ENCODE peak calls at places on chromosomes 6 and 20, in nine cellular contexts. V, K, C, L, O, U, Z, R and H are unnamed samples.

GRCh38 chr6:70215460-70215859 is 87.4 kb downstream of the COL9A1 start:
- DNase-seq in V (no peak), K (no peak), C (no peak), L (no peak), O (no peak), U (no peak), Z (no peak), R (no peak), H (no peak)

GRCh38 chr20:10958279-10958678 is 284.5 kb upstream of the JAG1 start:
- DNase-seq in V (no peak), K (no peak), C (no peak), L (no peak), O (no peak), U (no peak), Z (no peak), R (no peak), H (no peak)

GRCh38 chr20:54132612-54133433 is 41.0 kb downstream of the CYP24A1 start:
- DNase-seq in V (peak), K (no peak), C (no peak), L (no peak), O (no peak), U (peak), Z (no peak), R (no peak), H (peak)

GRCh38 chr6:23505021-23505420 is 621.0 kb upstream of the NRSN1 start:
- DNase-seq in V (peak), K (no peak), C (no peak), L (no peak), O (no peak), U (no peak), Z (no peak), R (no peak), H (peak)

GRCh38 chr20:59017493-59018231 is 1.6 kb upstream of the TUBB1 start:
- DNase-seq in V (no peak), K (no peak), C (no peak), L (no peak), O (no peak), U (no peak), Z (no peak), R (no peak), H (no peak)

GRCh38 chr6:54282186-54282585 is 26.1 kb upstream of the TINAG start:
- DNase-seq in V (peak), K (no peak), C (no peak), L (no peak), O (no peak), U (peak), Z (no peak), R (no peak), H (peak)

GRCh38 chr20:6768228-6769185 is 1.0 kb downstream of the BMP2 start:
- DNase-seq in V (peak), K (no peak), C (no peak), L (peak), O (peak), U (no peak), Z (no peak), R (no peak), H (peak)

GRCh38 chr6:96304997-96305396 is 216.6 kb upstream of the UFL1 start:
- DNase-seq in V (no peak), K (no peak), C (no peak), L (no peak), O (no peak), U (no peak), Z (no peak), R (no peak), H (no peak)

GRCh38 chr20:21505810-21506530 is 7.9 kb downstream of the NKX2-2 start:
- DNase-seq in V (peak), K (peak), C (no peak), L (peak), O (peak), U (peak), Z (peak), R (no peak), H (peak)

GRCh38 chr6:47044418-47044817 is 2.3 kb upstream of the ADGRF1 start:
- DNase-seq in V (peak), K (no peak), C (no peak), L (no peak), O (no peak), U (peak), Z (no peak), R (no peak), H (peak)

GRCh38 chr6:36386495-36387439 is 702 bp downstream of the ETV7 start:
- DNase-seq in V (peak), K (no peak), C (no peak), L (no peak), O (no peak), U (peak), Z (peak), R (no peak), H (peak)

GRCh38 chr6:73854998-73855718 is 159.2 kb downstream of the CD109 start:
- DNase-seq in V (peak), K (no peak), C (no peak), L (no peak), O (no peak), U (peak), Z (no peak), R (peak), H (peak)

GRCh38 chr6:45791600-45792168 is 224.0 kb downstream of the CLIC5 start:
- DNase-seq in V (peak), K (no peak), C (no peak), L (no peak), O (no peak), U (peak), Z (no peak), R (no peak), H (peak)

GRCh38 chr6:71289039-71289801 is 609 bp downstream of the OGFRL1 start:
- DNase-seq in V (peak), K (no peak), C (no peak), L (peak), O (no peak), U (peak), Z (peak), R (peak), H (peak)

GRCh38 chr6:70234561-70235236 is 68.2 kb downstream of the COL9A1 start:
- DNase-seq in V (no peak), K (no peak), C (no peak), L (no peak), O (no peak), U (no peak), Z (no peak), R (no peak), H (no peak)

GRCh38 chr6:151059612-151060095 is 180.1 kb upstream of the AKAP12 start:
- DNase-seq in V (no peak), K (no peak), C (no peak), L (no peak), O (no peak), U (no peak), Z (no peak), R (no peak), H (no peak)

GRCh38 chr20:3798405-3798768 is 2.3 kb downstream of the CDC25B start:
- DNase-seq in V (no peak), K (no peak), C (no peak), L (peak), O (no peak), U (no peak), Z (no peak), R (no peak), H (no peak)

GRCh38 chr6:167572841-167573271 is 248.0 kb downstream of the TTLL2 start:
- DNase-seq in V (no peak), K (no peak), C (no peak), L (no peak), O (no peak), U (no peak), Z (no peak), R (no peak), H (no peak)

GRCh38 chr6:136961848-136962247 is 39.7 kb downstream of the SLC35D3 start:
- DNase-seq in V (no peak), K (no peak), C (no peak), L (no peak), O (no peak), U (no peak), Z (no peak), R (no peak), H (no peak)

GRCh38 chr6:1325471-1326309 is 13.8 kb downstream of the FOXQ1 start:
- DNase-seq in V (peak), K (peak), C (no peak), L (no peak), O (no peak), U (peak), Z (peak), R (no peak), H (peak)

GRCh38 chr20:35883778-35884540 is 70.3 kb downstream of the SCAND1 start:
- DNase-seq in V (peak), K (peak), C (peak), L (peak), O (peak), U (peak), Z (peak), R (peak), H (peak)

GRCh38 chr20:37803476-37804307 is 99.2 kb upstream of the VSTM2L start:
- DNase-seq in V (no peak), K (peak), C (no peak), L (no peak), O (no peak), U (no peak), Z (no peak), R (peak), H (no peak)

GRCh38 chr6:28809947-28810654 is 113.7 kb downstream of the TRIM27 start:
- DNase-seq in V (no peak), K (no peak), C (no peak), L (no peak), O (no peak), U (peak), Z (no peak), R (no peak), H (no peak)

GRCh38 chr6:35044145-35044745 is 96.9 kb downstream of the TCP11 start:
- DNase-seq in V (peak), K (no peak), C (no peak), L (peak), O (no peak), U (no peak), Z (no peak), R (no peak), H (peak)

GRCh38 chr6:130020892-130021483 is 2.6 kb downstream of the L3MBTL3 start:
- DNase-seq in V (peak), K (peak), C (peak), L (peak), O (peak), U (peak), Z (peak), R (peak), H (peak)

GRCh38 chr6:30612687-30613248 is 4.3 kb downstream of the PPP1R10 start:
- DNase-seq in V (peak), K (no peak), C (no peak), L (no peak), O (no peak), U (peak), Z (no peak), R (no peak), H (peak)

GRCh38 chr6:111456208-111456607 is 26.8 kb downstream of the REV3L start:
- DNase-seq in V (peak), K (no peak), C (no peak), L (no peak), O (no peak), U (no peak), Z (no peak), R (no peak), H (peak)

GRCh38 chr20:50098259-50098658 is 14.7 kb downstream of the UBE2V1 start:
- DNase-seq in V (no peak), K (no peak), C (no peak), L (no peak), O (no peak), U (no peak), Z (no peak), R (no peak), H (no peak)

GRCh38 chr6:119172813-119173212 is 94.3 kb upstream of the FAM184A start:
- DNase-seq in V (no peak), K (no peak), C (no peak), L (no peak), O (no peak), U (peak), Z (no peak), R (no peak), H (no peak)

GRCh38 chr6:146310628-146311027 is 233.0 kb upstream of the RAB32 start:
- DNase-seq in V (no peak), K (no peak), C (no peak), L (no peak), O (no peak), U (no peak), Z (no peak), R (no peak), H (no peak)

GRCh38 chr20:59632426-59633113 is 28.2 kb downstream of the PHACTR3 start:
- DNase-seq in V (no peak), K (no peak), C (no peak), L (no peak), O (no peak), U (no peak), Z (no peak), R (no peak), H (no peak)